ENCODE peak calls at places on chromosomes 13 and 19, in seven cellular contexts. R is HS-5; N is activated T-cell treated with anti-CD3 and anti-CD28 coated beads, Interleukin-2, amount 50 U/mL, for 48 hours; Q is myocyte; B is NCI-H1436; F is LHCN-M2; A is HTR-8/SVneo. H is an unnamed sample.

GRCh38 chr13:90769387-90769786 is 578.1 kb upstream of the MIR17HG start:
- DNase-seq in R (no peak), N (no peak), Q (no peak), B (no peak), F (no peak), A (no peak), H (no peak)

GRCh38 chr19:31127132-31127967 is 221.9 kb downstream of the TSHZ3 start:
- DNase-seq in R (peak), N (no peak), Q (peak), B (no peak), F (peak), A (peak), H (no peak)

GRCh38 chr19:14090509-14091085 is at the start of gene SAMD1:
- DNase-seq in R (peak), N (no peak), Q (peak), B (peak), F (peak), A (peak), H (no peak)

GRCh38 chr19:2478756-2479555 is 3.0 kb downstream of the GADD45B start:
- DNase-seq in R (no peak), N (peak), Q (peak), B (no peak), F (peak), A (no peak), H (no peak)

GRCh38 chr13:50999641-51000040 is 90.0 kb downstream of the RNASEH2B start:
- DNase-seq in R (no peak), N (no peak), Q (no peak), B (no peak), F (no peak), A (no peak), H (no peak)

GRCh38 chr13:65966991-65967451 is 1263.1 kb downstream of the PCDH9 start:
- DNase-seq in R (no peak), N (no peak), Q (peak), B (no peak), F (peak), A (no peak), H (no peak)

GRCh38 chr13:110944121-110944967 is 29.5 kb upstream of the ANKRD10 start:
- DNase-seq in R (no peak), N (no peak), Q (peak), B (no peak), F (peak), A (peak), H (no peak)

GRCh38 chr19:6772866-6773322 is 386 bp downstream of the VAV1 start:
- DNase-seq in R (no peak), N (no peak), Q (no peak), B (no peak), F (no peak), A (no peak), H (no peak)

GRCh38 chr13:49533586-49534269 is 38.0 kb downstream of the PHF11 start:
- DNase-seq in R (no peak), N (no peak), Q (no peak), B (no peak), F (no peak), A (no peak), H (no peak)

GRCh38 chr13:84896128-84896527 is 903.1 kb downstream of the SLITRK6 start:
- DNase-seq in R (peak), N (peak), Q (peak), B (peak), F (peak), A (peak), H (no peak)

GRCh38 chr19:13597625-13598024 is 91.3 kb upstream of the CACNA1A start:
- DNase-seq in R (peak), N (peak), Q (peak), B (peak), F (peak), A (peak), H (no peak)

GRCh38 chr13:51501096-51501495 is 48.3 kb upstream of the INTS6 start:
- DNase-seq in R (no peak), N (no peak), Q (no peak), B (no peak), F (no peak), A (no peak), H (no peak)

GRCh38 chr13:40445557-40445990 is 220.9 kb downstream of the FOXO1 start:
- DNase-seq in R (peak), N (peak), Q (peak), B (no peak), F (peak), A (no peak), H (peak)

GRCh38 chr19:45817725-45818301 is 2.7 kb upstream of the RSPH6A start:
- DNase-seq in R (no peak), N (no peak), Q (no peak), B (no peak), F (no peak), A (no peak), H (no peak)

GRCh38 chr19:23071087-23071511 is 45.7 kb upstream of the ZNF730 start:
- DNase-seq in R (no peak), N (peak), Q (peak), B (no peak), F (peak), A (no peak), H (no peak)

GRCh38 chr13:92103673-92104296 is 705.4 kb downstream of the GPC5 start:
- DNase-seq in R (no peak), N (no peak), Q (no peak), B (no peak), F (no peak), A (no peak), H (no peak)

GRCh38 chr19:34189199-34189916 is 17.1 kb downstream of the LSM14A start:
- DNase-seq in R (no peak), N (no peak), Q (no peak), B (no peak), F (no peak), A (no peak), H (no peak)

GRCh38 chr13:32267836-32268439 is 47.2 kb downstream of the ZAR1L start:
- DNase-seq in R (no peak), N (peak), Q (no peak), B (no peak), F (no peak), A (no peak), H (no peak)

GRCh38 chr19:29663861-29664752 is 1.2 kb upstream of the PLEKHF1 start:
- DNase-seq in R (no peak), N (no peak), Q (peak), B (no peak), F (no peak), A (no peak), H (peak)

GRCh38 chr19:1155352-1156304 is 18.4 kb downstream of the SBNO2 start:
- DNase-seq in R (no peak), N (no peak), Q (no peak), B (no peak), F (no peak), A (no peak), H (no peak)